ENCODE peak calls at places on chromosomes 12 and 14, in eight cellular contexts. I is glutamatergic neuron; Z is activated naive CD4-positive, alpha-beta T cell; D is HFF-Myc; B is EL; F is activated gamma-delta T cell treated with anti-CD3 and anti-CD28 coated beads, Interleukin-2, amount 50 U/mL, for 16 hours; R is hypothalamus; K is activated CD4-positive, alpha-beta T cell treated with anti-CD3 and anti-CD28 coated beads for 1 hour. A is an unnamed sample.

GRCh38 chr12:111841236-111841749 is 735 bp upstream of the MAPKAPK5 start:
- DNase-seq in I (no peak), Z (no peak), D (no peak), B (no peak), F (no peak), R (no peak), K (no peak), A (no peak)

GRCh38 chr12:26017484-26018211 is 59.2 kb downstream of the RASSF8 start:
- DNase-seq in I (peak; percentile 30), Z (no peak), D (peak; percentile 24), B (peak; percentile 50), F (no peak), R (no peak), K (no peak), A (no peak)

GRCh38 chr12:52215587-52216031 is 17.4 kb upstream of the KRT7 start:
- DNase-seq in I (no peak), Z (no peak), D (no peak), B (peak; percentile 64), F (no peak), R (no peak), K (no peak), A (no peak)

GRCh38 chr12:88401153-88401552 is 179.1 kb downstream of the KITLG start:
- DNase-seq in I (no peak), Z (no peak), D (no peak), B (peak; percentile 41), F (no peak), R (no peak), K (no peak), A (no peak)

GRCh38 chr14:32259368-32260013 is 56.4 kb upstream of the RNU6-8 start:
- DNase-seq in I (no peak), Z (no peak), D (peak; percentile 80), B (peak; percentile 71), F (no peak), R (no peak), K (no peak), A (peak; percentile 30)

GRCh38 chr12:116610971-116611541 is 51.9 kb downstream of the MAP1LC3B2 start:
- DNase-seq in I (no peak), Z (no peak), D (no peak), B (no peak), F (no peak), R (no peak), K (no peak), A (no peak)

GRCh38 chr12:79407671-79408622 is 282.8 kb downstream of the PAWR start:
- DNase-seq in I (peak; percentile 26), Z (no peak), D (peak; percentile 76), B (peak; percentile 91), F (no peak), R (peak; percentile 13), K (no peak), A (peak; percentile 77)

GRCh38 chr14:61106627-61107147 is 125.6 kb downstream of the SLC38A6 start:
- DNase-seq in I (no peak), Z (no peak), D (no peak), B (no peak), F (no peak), R (no peak), K (no peak), A (no peak)

GRCh38 chr12:117977373-117977772 is 8.6 kb upstream of the KSR2 start:
- DNase-seq in I (no peak), Z (no peak), D (no peak), B (no peak), F (no peak), R (no peak), K (no peak), A (no peak)

GRCh38 chr14:70981005-70981952 is 74.0 kb downstream of the PCNX1 start:
- DNase-seq in I (no peak), Z (no peak), D (no peak), B (no peak), F (no peak), R (no peak), K (no peak), A (no peak)

GRCh38 chr14:75495399-75495798 is 26.9 kb upstream of the BATF start:
- DNase-seq in I (no peak), Z (no peak), D (no peak), B (no peak), F (no peak), R (no peak), K (no peak), A (no peak)

GRCh38 chr14:95504135-95505029 is 12.1 kb downstream of the SYNE3 start:
- DNase-seq in I (no peak), Z (no peak), D (no peak), B (peak; percentile 60), F (no peak), R (no peak), K (no peak), A (no peak)

GRCh38 chr12:53245289-53245688 is 13.3 kb upstream of the RARG start:
- DNase-seq in I (no peak), Z (no peak), D (no peak), B (no peak), F (no peak), R (no peak), K (no peak), A (no peak)

GRCh38 chr12:12999959-13000615 is at the start of gene HEBP1:
- DNase-seq in I (peak; percentile 98), Z (peak; percentile 89), D (peak; percentile 58), B (peak; percentile 90), F (peak; percentile 94), R (peak; percentile 99), K (peak; percentile 92), A (peak; percentile 92)

GRCh38 chr14:38867561-38868150 is 235.4 kb downstream of the SEC23A start:
- DNase-seq in I (peak; percentile 77), Z (peak; percentile 2), D (peak; percentile 70), B (peak; percentile 73), F (peak; percentile 10), R (peak; percentile 81), K (peak; percentile 20), A (peak; percentile 45)

GRCh38 chr12:4908694-4909396 is 860 bp upstream of the KCNA1 start:
- DNase-seq in I (peak; percentile 73), Z (no peak), D (no peak), B (peak; percentile 7), F (no peak), R (peak; percentile 13), K (no peak), A (no peak)

GRCh38 chr12:117097159-117097558 is 2.1 kb downstream of the TESC start:
- DNase-seq in I (peak; percentile 10), Z (no peak), D (no peak), B (no peak), F (no peak), R (no peak), K (no peak), A (no peak)

GRCh38 chr14:52429451-52429850 is 115.3 kb downstream of the PTGER2 start:
- DNase-seq in I (no peak), Z (no peak), D (no peak), B (no peak), F (no peak), R (no peak), K (no peak), A (no peak)

A was measured in amniotic stem cell.